ENCODE peak calls at places on chromosomes 16 and 17, in six cellular contexts. W is mesendoderm, T is IMR-90, D is H9, F is neuronal stem cell, V is H1. O is an unnamed sample.

GRCh38 chr16:1068451-1068850 is 4.1 kb upstream of the SSTR5 start:
- DNase-seq in T (no peak), D (no peak), W (no peak), F (no peak), V (no peak), O (no peak)

GRCh38 chr16:85279874-85280545 is 167.7 kb upstream of the CIBAR2 start:
- DNase-seq in F (no peak), T (no peak), V (no peak), D (no peak), W (no peak), O (no peak)

GRCh38 chr16:3971706-3972105 is 91.2 kb upstream of the CREBBP start:
- DNase-seq in F (no peak), D (no peak), W (no peak), V (no peak), T (peak), O (no peak)

GRCh38 chr16:20944861-20945390 is 44.4 kb downstream of the LYRM1 start:
- DNase-seq in F (no peak), T (peak), D (no peak), V (no peak), W (peak), O (peak)

GRCh38 chr17:50517504-50518264 is 9.4 kb downstream of the MYCBPAP start:
- DNase-seq in T (no peak), W (peak), F (no peak), V (no peak), D (no peak), O (no peak)

GRCh38 chr16:3020604-3021448 is 658 bp downstream of the TNFRSF12A start:
- DNase-seq in D (peak), W (peak), T (peak), F (peak), V (peak), O (peak)

GRCh38 chr16:1645914-1646525 is 32.1 kb upstream of the JPT2 start:
- DNase-seq in V (no peak), D (no peak), F (no peak), W (peak), T (peak), O (peak)

GRCh38 chr16:1300664-1301476 is 8.6 kb upstream of the UBE2I start:
- DNase-seq in W (peak), V (no peak), D (peak), F (peak), T (peak), O (peak)

GRCh38 chr17:79623786-79624657 is 13.2 kb upstream of the RBFOX3 start:
- DNase-seq in V (no peak), D (peak), F (no peak), T (no peak), W (no peak), O (no peak)

GRCh38 chr17:16122697-16123434 is 92.5 kb downstream of the NCOR1 start:
- DNase-seq in W (no peak), D (no peak), V (no peak), F (no peak), T (peak), O (no peak)

GRCh38 chr17:64051153-64051552 is 30.7 kb upstream of the ICAM2 start:
- DNase-seq in V (no peak), W (no peak), F (no peak), D (no peak), T (no peak), O (no peak)

GRCh38 chr16:25014500-25015147 is 545 bp downstream of the ARHGAP17 start:
- DNase-seq in F (peak), T (peak), V (no peak), W (peak), D (peak), O (peak)

GRCh38 chr17:56185905-56186783 is 32.9 kb downstream of the ANKFN1 start:
- DNase-seq in T (peak), V (no peak), W (no peak), F (no peak), D (no peak), O (peak)

GRCh38 chr16:58556678-58557077 is 41.4 kb downstream of the SETD6 start:
- DNase-seq in D (no peak), W (no peak), F (no peak), T (peak), V (no peak), O (no peak)

GRCh38 chr17:9179602-9180001 is 158.3 kb downstream of the NTN1 start:
- DNase-seq in V (no peak), W (peak), F (no peak), T (no peak), D (peak), O (no peak)

GRCh38 chr16:46482895-46483294 is 138.3 kb downstream of the SHCBP1 start:
- DNase-seq in F (no peak), W (no peak), V (no peak), T (no peak), D (no peak), O (no peak)

GRCh38 chr17:67746704-67747571 is 29.2 kb downstream of the NOL11 start:
- DNase-seq in W (no peak), V (no peak), F (no peak), D (no peak), T (no peak), O (no peak)

GRCh38 chr16:1309888-1310831 is 724 bp downstream of the UBE2I start:
- DNase-seq in F (no peak), T (peak), D (no peak), V (no peak), W (no peak), O (peak)

GRCh38 chr17:13995856-13996635 is 73.3 kb upstream of the COX10 start:
- DNase-seq in D (no peak), F (no peak), T (no peak), V (no peak), W (no peak), O (peak)

GRCh38 chr16:73432794-73433455 is 385.0 kb upstream of the ZFHX3 start:
- DNase-seq in V (no peak), F (no peak), W (no peak), D (no peak), T (no peak), O (no peak)

GRCh38 chr17:15289285-15290185 is 24.4 kb upstream of the PMP22 start:
- DNase-seq in F (no peak), W (no peak), T (peak), V (no peak), D (no peak), O (peak)

GRCh38 chr16:50540711-50541007 is 7.5 kb upstream of the NKD1 start:
- DNase-seq in T (no peak), F (no peak), V (no peak), W (no peak), D (no peak), O (no peak)
- H3K4ac ChIP-seq in T (no peak), F (no peak), V (no peak), W (no peak), D (no peak), O (no peak)

GRCh38 chr16:67028555-67029248 is at the start of gene CBFB:
- DNase-seq in W (peak), D (peak), V (no peak), F (peak), T (peak), O (peak)
- H3K4ac ChIP-seq in W (peak), D (no peak), V (peak), F (no peak), T (peak), O (peak)

DNA sequence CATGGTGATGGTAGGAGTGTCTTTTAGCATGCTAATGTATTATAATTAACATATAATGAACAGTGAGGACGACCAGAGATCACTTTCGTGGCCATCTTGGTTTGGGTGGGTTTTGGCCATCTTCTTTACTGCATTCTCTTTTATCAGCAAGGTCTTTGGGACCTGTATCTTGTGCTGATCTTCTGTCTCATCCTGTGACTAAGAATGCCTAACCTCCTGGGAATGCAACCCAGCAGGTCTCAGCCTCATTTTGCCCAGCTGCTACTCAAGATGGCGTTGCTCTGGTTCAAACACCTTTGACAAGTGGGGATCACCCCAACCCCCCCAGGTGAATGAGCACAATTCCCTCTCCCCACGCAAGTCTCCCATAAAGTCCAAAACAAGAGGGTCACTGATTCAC is 49.3 kb upstream of the ETV4 start:
- DNase-seq in T (no peak), D (no peak), W (peak), V (no peak), F (no peak), O (no peak)
- H3K4ac ChIP-seq in T (no peak), D (no peak), W (no peak), V (no peak), F (no peak), O (no peak)

GRCh38 chr16:17503331-17503730 is 32.6 kb upstream of the XYLT1 start:
- DNase-seq in W (no peak), T (no peak), F (no peak), D (no peak), V (no peak), O (no peak)
- H3K4ac ChIP-seq in W (no peak), T (no peak), F (no peak), D (no peak), V (no peak), O (no peak)

GRCh38 chr16:51540259-51540658 is 389.2 kb upstream of the SALL1 start:
- DNase-seq in T (peak), D (no peak), W (no peak), F (no peak), V (no peak), O (peak)
- H3K4ac ChIP-seq in T (peak), D (no peak), W (no peak), F (no peak), V (no peak), O (peak)

GRCh38 chr17:46170609-46171432 is 22.4 kb downstream of the KANSL1 start:
- DNase-seq in V (no peak), D (no peak), W (no peak), T (no peak), F (no peak), O (no peak)
- H3K4ac ChIP-seq in V (no peak), D (no peak), W (no peak), T (no peak), F (no peak), O (no peak)

GRCh38 chr16:30378236-30379164 is 3.9 kb downstream of the SEPTIN1 start:
- DNase-seq in D (peak), T (peak), F (peak), W (peak), V (peak), O (peak)
- H3K4ac ChIP-seq in D (no peak), T (peak), F (peak), W (peak), V (peak), O (peak)